ENCODE peak calls at places on chromosome 6, in nine cellular contexts. V is body of pancreas, G is fibroblast of lung, F is skeletal muscle cell, N is HFF-Myc, M is lower lobe of right lung, X is adipocyte, T is epithelial cell of proximal tubule, A is NB4. K is an unnamed sample.
A peak's percentile ranks its signal among the peaks of the same experiment; 100 is the strongest.

GRCh38 chr6:166575190-166575589 is 11.3 kb downstream of the RAMACL start:
- DNase-seq in V (no peak), G (peak; percentile 38), F (no peak), N (no peak), M (no peak), X (no peak), T (no peak), A (no peak), K (no peak)

GRCh38 chr6:162377735-162378134 is 349.8 kb downstream of the PRKN start:
- DNase-seq in V (no peak), G (peak; percentile 25), F (no peak), N (no peak), M (no peak), X (no peak), T (no peak), A (no peak), K (no peak)

GRCh38 chr6:119390276-119390793 is 40.8 kb upstream of the MAN1A1 start:
- DNase-seq in V (no peak), G (peak; percentile 41), F (no peak), N (peak; percentile 2), M (no peak), X (no peak), T (no peak), A (no peak), K (no peak)

GRCh38 chr6:95185874-95186273 is 391.5 kb upstream of the MANEA start:
- DNase-seq in V (no peak), G (no peak), F (no peak), N (no peak), M (no peak), X (no peak), T (no peak), A (no peak), K (no peak)

GRCh38 chr6:135270676-135271536 is 89.8 kb downstream of the MYB start:
- DNase-seq in V (peak; percentile 72), G (no peak), F (no peak), N (no peak), M (peak; percentile 74), X (no peak), T (peak; percentile 20), A (no peak), K (no peak)

GRCh38 chr6:152356659-152357058 is 280.5 kb downstream of the SYNE1 start:
- DNase-seq in V (no peak), G (peak; percentile 8), F (no peak), N (no peak), M (no peak), X (peak; percentile 51), T (no peak), A (peak; percentile 82), K (peak; percentile 16)

GRCh38 chr6:145891126-145891525 is 73.0 kb downstream of the SHPRH start:
- DNase-seq in V (no peak), G (peak; percentile 91), F (peak; percentile 69), N (no peak), M (no peak), X (peak; percentile 71), T (peak; percentile 41), A (no peak), K (no peak)

GRCh38 chr6:94254689-94255088 is 835.3 kb upstream of the EPHA7 start:
- DNase-seq in V (no peak), G (no peak), F (no peak), N (no peak), M (no peak), X (no peak), T (no peak), A (no peak), K (no peak)

DNA sequence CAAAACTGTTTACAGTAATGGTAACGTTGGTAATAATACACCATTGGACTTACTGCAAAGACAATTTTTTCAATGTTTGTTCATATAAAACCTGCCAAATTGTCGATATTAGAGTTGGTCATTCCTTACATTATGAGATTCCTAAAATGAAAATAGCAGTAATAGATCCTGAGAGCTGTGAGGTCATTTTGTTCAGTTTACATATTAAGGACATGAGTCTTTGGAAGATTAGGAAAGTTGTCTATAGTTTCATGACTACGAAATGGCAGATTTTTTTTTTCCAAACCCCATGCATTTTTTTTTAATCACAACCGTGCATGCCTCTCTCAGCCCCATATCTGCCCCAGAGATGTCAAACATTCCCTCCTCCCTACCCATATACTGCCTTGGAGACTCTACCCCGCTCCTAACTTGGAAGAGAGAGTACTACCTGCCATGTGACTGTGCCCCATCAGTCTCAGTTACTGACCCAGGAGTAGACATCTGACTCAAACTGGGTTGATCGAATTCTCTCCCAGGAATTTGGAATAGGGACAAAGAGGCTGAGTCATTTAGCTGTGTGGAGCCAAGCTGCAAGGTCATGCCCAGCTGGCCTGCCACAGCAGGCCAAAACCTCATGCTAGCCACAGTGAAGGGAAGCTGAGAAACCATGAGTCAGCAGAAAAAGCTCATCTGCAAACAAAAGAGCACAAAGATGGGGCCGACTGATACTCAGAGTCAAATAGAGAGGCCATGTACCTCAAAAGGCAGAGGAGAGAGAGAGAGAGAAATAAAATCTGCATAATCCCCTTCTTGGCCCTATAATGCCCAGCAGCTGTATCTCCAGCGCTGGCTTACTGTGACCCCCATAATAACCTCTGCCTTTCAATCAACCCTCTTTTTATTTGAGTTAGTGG is 21.0 kb upstream of the AKIRIN2 start:
- DNase-seq in V (peak; percentile 88), G (peak; percentile 97), F (peak; percentile 85), N (peak; percentile 85), M (peak; percentile 68), X (peak; percentile 92), T (peak; percentile 94), A (peak; percentile 88), K (peak; percentile 53)
- H3K4me3 ChIP-seq in V (no peak overlapping the region), G (no peak overlapping the region), F (no peak overlapping the region), N (no peak overlapping the region), M (no peak overlapping the region), X (peak overlapping the region; percentile 7), T (no peak overlapping the region), A (no peak overlapping the region), K (no peak overlapping the region)

DNA sequence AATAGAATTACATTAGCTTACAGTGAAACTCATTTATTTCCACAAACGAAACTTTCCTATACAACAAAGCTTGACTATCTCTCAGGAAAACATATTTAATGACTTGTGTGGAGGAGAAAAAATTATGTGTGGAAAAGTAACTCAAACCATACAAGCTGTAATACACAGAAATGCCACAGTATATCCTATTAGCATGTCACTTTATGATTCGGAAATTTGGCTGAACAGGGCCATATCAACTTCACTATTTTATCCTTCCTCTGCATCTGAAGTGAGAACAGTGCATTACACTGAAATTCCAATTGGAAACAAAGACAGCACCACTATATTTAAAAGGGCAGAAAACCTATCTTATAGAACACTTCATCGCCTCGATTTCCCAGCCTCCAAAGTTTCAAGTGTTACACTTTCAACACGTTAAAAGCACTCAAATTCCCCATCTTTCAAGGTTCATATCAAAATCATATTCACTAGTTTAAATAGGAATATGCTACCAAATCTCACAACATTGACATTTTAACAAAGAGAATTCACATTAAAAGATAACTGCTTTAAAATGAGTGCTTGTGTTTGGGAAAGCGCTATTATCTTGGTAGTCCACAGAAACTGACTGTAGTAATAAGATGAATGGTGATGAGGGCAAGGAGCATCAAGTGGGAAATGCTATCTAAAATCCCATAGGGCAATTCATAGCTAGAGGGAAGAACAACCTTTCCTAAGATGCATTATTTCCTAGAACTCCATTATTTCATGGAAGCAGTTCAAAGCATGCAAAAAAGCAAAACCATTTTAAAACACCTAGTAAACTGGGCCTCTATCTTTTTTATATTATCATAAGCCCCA is 1.8 kb downstream of the REV3L start:
- DNase-seq in V (no peak), G (peak; percentile 39), F (no peak), N (no peak), M (no peak), X (peak; percentile 34), T (no peak), A (no peak), K (no peak)
- H3K4me3 ChIP-seq in V (peak overlapping the region; percentile 67), G (peak overlapping the region; percentile 81), F (peak overlapping the region; percentile 85), N (peak overlapping the region; percentile 91), M (peak overlapping the region; percentile 81), X (peak overlapping the region; percentile 98), T (peak overlapping the region; percentile 77), A (peak overlapping the region; percentile 90), K (peak overlapping the region; percentile 94)

GRCh38 chr6:121652726-121653623 is 217.5 kb downstream of the GJA1 start:
- DNase-seq in V (no peak), G (peak; percentile 81), F (peak; percentile 68), N (peak; percentile 90), M (no peak), X (peak; percentile 93), T (peak; percentile 20), A (peak; percentile 91), K (no peak)

GRCh38 chr6:121653624-121654008 is 218.2 kb downstream of the GJA1 start:
- DNase-seq in V (no peak), G (no peak), F (no peak), N (no peak), M (no peak), X (no peak), T (no peak), A (no peak), K (no peak)

GRCh38 chr6:121649951-121650350 is 214.5 kb downstream of the GJA1 start:
- DNase-seq in V (no peak), G (no peak), F (no peak), N (no peak), M (no peak), X (no peak), T (no peak), A (no peak), K (no peak)

GRCh38 chr6:121651420-121651819 is 216.0 kb downstream of the GJA1 start:
- DNase-seq in V (no peak), G (peak; percentile 37), F (no peak), N (no peak), M (no peak), X (no peak), T (no peak), A (peak; percentile 65), K (no peak)

DNA sequence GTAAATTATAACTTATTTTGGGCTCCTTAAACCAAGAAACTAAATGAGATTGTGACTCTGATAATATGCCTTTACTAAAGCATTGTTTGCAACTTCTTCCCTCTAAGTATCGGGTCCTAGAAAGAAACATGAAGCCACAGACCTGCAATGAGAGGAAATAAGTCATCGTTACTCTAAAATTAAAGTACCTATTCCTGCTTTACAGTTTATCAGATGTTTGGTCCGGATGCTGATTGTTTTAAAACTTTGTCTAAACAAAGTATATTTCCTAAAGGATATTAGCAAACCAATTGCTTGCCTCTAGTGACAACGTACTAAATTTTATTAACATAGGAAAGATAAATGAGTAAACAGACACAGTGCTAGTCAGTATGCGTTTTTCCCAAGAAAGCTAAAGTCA is 216.8 kb downstream of the GJA1 start:
- DNase-seq in V (no peak), G (no peak), F (no peak), N (no peak), M (no peak), X (no peak), T (no peak), A (peak; percentile 61), K (no peak)
- H3K4me3 ChIP-seq in V (no peak overlapping the region), G (no peak overlapping the region), F (no peak overlapping the region), N (no peak overlapping the region), M (no peak overlapping the region), X (no peak overlapping the region), T (no peak overlapping the region), A (no peak overlapping the region), K (no peak overlapping the region)

DNA sequence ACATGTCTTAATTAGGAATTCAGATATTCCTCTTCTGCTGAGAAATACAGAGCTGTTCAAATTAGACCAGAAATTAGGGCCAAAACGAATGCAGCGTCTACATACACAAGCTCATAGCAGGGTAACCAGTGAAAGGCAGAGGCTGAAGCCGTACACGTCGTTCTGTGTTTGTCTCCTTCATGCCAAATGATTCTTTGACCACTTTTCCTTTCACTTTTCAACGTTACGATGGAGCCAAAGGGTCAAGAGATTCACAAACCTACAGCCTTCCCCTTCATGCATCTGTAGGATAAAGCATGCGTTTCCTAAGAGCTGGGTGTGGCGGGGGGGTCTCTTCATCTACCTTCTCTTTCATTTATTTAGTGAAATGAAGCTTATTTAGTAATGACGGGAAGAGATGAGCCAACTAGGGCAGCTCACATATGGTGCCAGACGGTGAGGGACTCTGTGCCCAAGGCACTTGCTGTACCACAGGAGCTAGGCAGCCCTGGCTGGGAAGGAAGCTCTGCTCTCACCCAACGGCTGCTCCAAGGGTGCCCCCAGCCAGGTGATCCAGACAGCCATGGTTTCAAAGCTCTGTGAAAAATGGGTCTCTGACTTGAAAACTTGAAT is 178.0 kb downstream of the ATXN1 start:
- DNase-seq in V (no peak), G (no peak), F (no peak), N (no peak), M (no peak), X (no peak), T (no peak), A (no peak), K (no peak)
- H3K4me3 ChIP-seq in V (no peak overlapping the region), G (no peak overlapping the region), F (no peak overlapping the region), N (no peak overlapping the region), M (no peak overlapping the region), X (peak overlapping the region; percentile 79), T (peak overlapping the region; percentile 33), A (no peak overlapping the region), K (no peak overlapping the region)

K was measured in GM06990.